ENCODE peak calls at places on chromosomes 2 and 18, in four cellular contexts. N is HCT116, P is transverse colon, R is IMR-90. E is an unnamed sample.

GRCh38 chr2:29157131-29157530 is 41.9 kb downstream of the CLIP4 start:
- DNase-seq in N (no peak), P (no peak), R (no peak), E (no peak)

GRCh38 chr2:228987441-228988155 is 283.5 kb downstream of the PID1 start:
- DNase-seq in N (no peak), P (no peak), R (no peak), E (no peak)

GRCh38 chr2:154587739-154588138 is 110.8 kb upstream of the KCNJ3 start:
- DNase-seq in N (no peak), P (no peak), R (no peak), E (no peak)

GRCh38 chr2:85737961-85738360 is 15.8 kb upstream of the ATOH8 start:
- DNase-seq in N (no peak), P (no peak), R (no peak), E (no peak)

GRCh38 chr2:6906165-6906751 is 11.0 kb upstream of the RNF144A start:
- DNase-seq in N (no peak), P (no peak), R (no peak), E (no peak)

GRCh38 chr2:207252979-207253640 is 87.4 kb upstream of the KLF7 start:
- DNase-seq in N (no peak), P (no peak), R (peak), E (no peak)

GRCh38 chr2:135948642-135949355 is 36.6 kb downstream of the DARS1 start:
- DNase-seq in N (peak), P (no peak), R (peak), E (no peak)

GRCh38 chr2:13546131-13546530 is 829.4 kb downstream of the TRIB2 start:
- DNase-seq in N (no peak), P (no peak), R (no peak), E (no peak)

GRCh38 chr2:172046080-172046678 is 39.1 kb upstream of the DLX1 start:
- DNase-seq in N (no peak), P (no peak), R (no peak), E (no peak)

DNA sequence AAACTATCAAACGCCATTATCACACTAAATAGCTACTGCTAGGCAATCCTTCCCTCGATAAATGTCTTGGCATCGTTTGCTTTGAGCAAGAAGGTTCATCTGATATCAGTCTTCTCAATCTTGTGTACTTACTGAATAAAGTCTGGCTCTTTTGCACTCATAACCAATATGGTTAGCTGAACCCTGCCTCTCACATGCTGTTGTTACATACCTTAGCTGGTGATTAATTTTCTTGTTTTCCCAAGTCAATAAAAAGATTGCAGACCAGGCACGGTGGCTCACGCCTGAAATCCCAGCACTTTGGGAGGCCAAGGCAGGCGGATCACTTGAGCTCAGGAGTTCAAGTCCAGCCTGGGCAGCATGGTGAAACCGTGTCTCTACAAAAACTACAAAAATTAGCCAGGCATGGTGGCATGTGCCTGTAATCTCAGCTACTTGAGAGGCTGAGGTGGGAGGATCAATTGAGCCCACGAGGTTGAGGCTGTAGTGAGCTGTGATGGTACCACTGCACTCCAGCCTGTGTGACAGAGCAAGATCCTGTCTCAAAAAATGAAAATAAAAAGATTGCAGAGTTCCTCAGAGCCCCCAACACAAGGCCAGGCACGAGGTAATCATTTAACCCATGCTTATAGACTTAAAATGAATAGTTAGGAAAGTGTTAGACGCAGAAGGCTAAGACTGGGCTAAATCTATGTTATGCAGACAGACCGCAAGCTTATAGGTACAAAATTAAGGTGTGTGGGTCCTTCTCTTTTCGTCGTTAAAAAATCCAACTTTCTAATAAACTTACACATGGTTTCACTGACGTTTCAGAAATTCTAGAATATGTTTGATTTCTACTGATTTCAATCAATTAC is 177.5 kb downstream of the ALPK2 start:
- DNase-seq in N (no peak), P (no peak), R (no peak), E (no peak)
- TF ChIP-seq POLR2A in N (no peak), P (no peak), R (no peak), E (no peak)

GRCh38 chr2:101081508-101081907 is 69.7 kb downstream of the TBC1D8 start:
- DNase-seq in N (no peak), P (no peak), R (no peak), E (no peak)
- TF ChIP-seq POLR2A in N (no peak), P (no peak), R (no peak), E (no peak)

GRCh38 chr2:99403524-99403923 is 66.3 kb downstream of the EIF5B start:
- DNase-seq in N (no peak), P (no peak), R (no peak), E (no peak)

GRCh38 chr2:99403084-99403483 is 65.9 kb downstream of the EIF5B start:
- DNase-seq in N (no peak), P (no peak), R (peak), E (no peak)

GRCh38 chr2:99404039-99404799 is 67.0 kb downstream of the EIF5B start:
- DNase-seq in N (no peak), P (no peak), R (no peak), E (no peak)

GRCh38 chr2:99406137-99406536 is 68.9 kb downstream of the EIF5B start:
- DNase-seq in N (no peak), P (no peak), R (no peak), E (no peak)

GRCh38 chr2:99404800-99405669 is 67.8 kb downstream of the EIF5B start:
- DNase-seq in N (no peak), P (no peak), R (no peak), E (peak)
- TF ChIP-seq POLR2A in N (no peak), P (no peak), R (no peak), E (no peak)

GRCh38 chr2:230947908-230948365 is 22.9 kb upstream of the GPR55 start:
- DNase-seq in N (no peak), P (no peak), R (no peak), E (no peak)
- TF ChIP-seq POLR2A in N (no peak), P (no peak), R (no peak), E (no peak)

E was measured in erythroblast.